ENCODE peak calls at places on chromosome 15, in seven cellular contexts. Q, W, P, C, Z, R and S are unnamed samples.

GRCh38 chr15:82952156-82953081 is at the start of gene HOMER2:
- DNase-seq in Q (peak), W (no peak), P (peak), C (no peak), Z (no peak), R (no peak), S (peak)

GRCh38 chr15:45921376-45921775 is 286.5 kb downstream of the SQOR start:
- DNase-seq in Q (no peak), W (peak), P (no peak), C (no peak), Z (no peak), R (no peak), S (no peak)

GRCh38 chr15:100726426-100727190 is 124.2 kb downstream of the ASB7 start:
- DNase-seq in Q (no peak), W (peak), P (no peak), C (no peak), Z (no peak), R (no peak), S (peak)

GRCh38 chr15:45333550-45333949 is 44.8 kb downstream of the GATM start:
- DNase-seq in Q (peak), W (peak), P (no peak), C (no peak), Z (no peak), R (no peak), S (peak)

GRCh38 chr15:66131831-66132230 is 121.7 kb downstream of the MEGF11 start:
- DNase-seq in Q (no peak), W (no peak), P (no peak), C (no peak), Z (no peak), R (no peak), S (no peak)

GRCh38 chr15:58410353-58410752 is 21.4 kb upstream of the LIPC start:
- DNase-seq in Q (no peak), W (no peak), P (no peak), C (no peak), Z (no peak), R (no peak), S (peak)

GRCh38 chr15:89777073-89777820 is 1.1 kb downstream of the MESP2 start:
- DNase-seq in Q (no peak), W (no peak), P (no peak), C (no peak), Z (no peak), R (no peak), S (no peak)

GRCh38 chr15:48370460-48370859 is 39.2 kb downstream of the DUT start:
- DNase-seq in Q (no peak), W (no peak), P (no peak), C (no peak), Z (no peak), R (no peak), S (peak)

GRCh38 chr15:78715930-78716329 is 74.9 kb upstream of the CHRNB4 start:
- DNase-seq in Q (no peak), W (no peak), P (no peak), C (no peak), Z (no peak), R (no peak), S (peak)

GRCh38 chr15:40575113-40575512 is 6.0 kb downstream of the RPUSD2 start:
- DNase-seq in Q (no peak), W (no peak), P (no peak), C (no peak), Z (no peak), R (no peak), S (no peak)

GRCh38 chr15:46280753-46281521 is 646.1 kb downstream of the SQOR start:
- DNase-seq in Q (no peak), W (no peak), P (no peak), C (peak), Z (no peak), R (no peak), S (no peak)

GRCh38 chr15:65207280-65207679 is 4.0 kb downstream of the CILP start:
- DNase-seq in Q (no peak), W (no peak), P (no peak), C (no peak), Z (no peak), R (no peak), S (no peak)

GRCh38 chr15:22855791-22856190 is 17.3 kb downstream of the NIPA2 start:
- DNase-seq in Q (no peak), W (no peak), P (no peak), C (no peak), Z (no peak), R (no peak), S (no peak)

GRCh38 chr15:75902129-75902557 is 1.5 kb upstream of the FBXO22 start:
- DNase-seq in Q (peak), W (no peak), P (no peak), C (no peak), Z (no peak), R (no peak), S (no peak)

GRCh38 chr15:99721896-99722295 is 11.3 kb downstream of the LYSMD4 start:
- DNase-seq in Q (no peak), W (no peak), P (no peak), C (no peak), Z (no peak), R (no peak), S (no peak)

GRCh38 chr15:38874464-38874863 is 309.9 kb upstream of the RASGRP1 start:
- DNase-seq in Q (no peak), W (no peak), P (no peak), C (no peak), Z (no peak), R (no peak), S (no peak)

GRCh38 chr15:31341501-31342195 is 15.0 kb downstream of the KLF13 start:
- DNase-seq in Q (no peak), W (no peak), P (no peak), C (no peak), Z (no peak), R (no peak), S (no peak)

GRCh38 chr15:70208332-70208731 is 110.6 kb upstream of the TLE3 start:
- DNase-seq in Q (no peak), W (no peak), P (no peak), C (no peak), Z (no peak), R (no peak), S (no peak)

GRCh38 chr15:66126057-66126855 is 127.3 kb downstream of the MEGF11 start:
- DNase-seq in Q (no peak), W (no peak), P (no peak), C (no peak), Z (no peak), R (no peak), S (no peak)

GRCh38 chr15:64426845-64427465 is 33.4 kb upstream of the ZNF609 start:
- DNase-seq in Q (no peak), W (no peak), P (no peak), C (no peak), Z (no peak), R (no peak), S (peak)